ENCODE peak calls at places on chromosomes 3 and 15, in seven cellular contexts. One of them, this sample, is unnamed.

GRCh38 chr3:36429986-36430485 is 49.7 kb downstream of the STAC start:
- DNase-seq in GM06990: no peak
- DNase-seq in Peyer's patch: no peak
- DNase-seq in WTC11: no peak
- DNase-seq in lung: no peak
- DNase-seq in fibroblast of mammary gland: no peak
- DNase-seq in GM12865: no peak
- DNase-seq in this sample: no peak

GRCh38 chr3:136109499-136109898 is 86.6 kb downstream of the MSL2 start:
- DNase-seq in GM06990: peak
- DNase-seq in Peyer's patch: no peak
- DNase-seq in WTC11: no peak
- DNase-seq in lung: no peak
- DNase-seq in fibroblast of mammary gland: no peak
- DNase-seq in GM12865: peak
- DNase-seq in this sample: no peak

GRCh38 chr3:12158387-12159226 is at the start of gene TIMP4:
- DNase-seq in GM06990: no peak
- DNase-seq in Peyer's patch: no peak
- DNase-seq in WTC11: peak
- DNase-seq in lung: no peak
- DNase-seq in fibroblast of mammary gland: peak
- DNase-seq in GM12865: no peak
- DNase-seq in this sample: peak

GRCh38 chr3:94299741-94300140 is 236.9 kb downstream of the NSUN3 start:
- DNase-seq in GM06990: no peak
- DNase-seq in Peyer's patch: no peak
- DNase-seq in WTC11: no peak
- DNase-seq in lung: no peak
- DNase-seq in fibroblast of mammary gland: no peak
- DNase-seq in GM12865: no peak
- DNase-seq in this sample: no peak

GRCh38 chr15:62469478-62469873 is 304.4 kb upstream of the C2CD4B start:
- DNase-seq in GM06990: no peak
- DNase-seq in Peyer's patch: no peak
- DNase-seq in WTC11: no peak
- DNase-seq in lung: peak
- DNase-seq in fibroblast of mammary gland: peak
- DNase-seq in GM12865: no peak
- DNase-seq in this sample: no peak

GRCh38 chr15:48358681-48359152 is 27.5 kb downstream of the DUT start:
- DNase-seq in GM06990: no peak
- DNase-seq in Peyer's patch: no peak
- DNase-seq in WTC11: no peak
- DNase-seq in lung: no peak
- DNase-seq in fibroblast of mammary gland: peak
- DNase-seq in GM12865: peak
- DNase-seq in this sample: no peak

GRCh38 chr15:33032053-33032452 is 162.5 kb downstream of the FMN1 start:
- DNase-seq in GM06990: no peak
- DNase-seq in Peyer's patch: no peak
- DNase-seq in WTC11: no peak
- DNase-seq in lung: no peak
- DNase-seq in fibroblast of mammary gland: peak
- DNase-seq in GM12865: no peak
- DNase-seq in this sample: no peak

GRCh38 chr3:53881691-53882593 is at the start of gene ACTR8:
- DNase-seq in GM06990: peak
- DNase-seq in Peyer's patch: peak
- DNase-seq in WTC11: peak
- DNase-seq in lung: peak
- DNase-seq in fibroblast of mammary gland: peak
- DNase-seq in GM12865: peak
- DNase-seq in this sample: peak

GRCh38 chr3:100263583-100263982 is 2.8 kb downstream of the TBC1D23 start:
- DNase-seq in GM06990: no peak
- DNase-seq in Peyer's patch: no peak
- DNase-seq in WTC11: no peak
- DNase-seq in lung: no peak
- DNase-seq in fibroblast of mammary gland: peak
- DNase-seq in GM12865: no peak
- DNase-seq in this sample: no peak

GRCh38 chr3:4986175-4986610 is 7.0 kb downstream of the BHLHE40 start:
- DNase-seq in GM06990: no peak
- DNase-seq in Peyer's patch: no peak
- DNase-seq in WTC11: no peak
- DNase-seq in lung: no peak
- DNase-seq in fibroblast of mammary gland: peak
- DNase-seq in GM12865: no peak
- DNase-seq in this sample: no peak

GRCh38 chr15:50107591-50108408 is 11.2 kb downstream of the ATP8B4 start:
- DNase-seq in GM06990: peak
- DNase-seq in Peyer's patch: peak
- DNase-seq in WTC11: no peak
- DNase-seq in lung: no peak
- DNase-seq in fibroblast of mammary gland: no peak
- DNase-seq in GM12865: peak
- DNase-seq in this sample: no peak

GRCh38 chr3:152779649-152780048 is 55.3 kb upstream of the P2RY1 start:
- DNase-seq in GM06990: no peak
- DNase-seq in Peyer's patch: no peak
- DNase-seq in WTC11: no peak
- DNase-seq in lung: no peak
- DNase-seq in fibroblast of mammary gland: peak
- DNase-seq in GM12865: no peak
- DNase-seq in this sample: no peak

GRCh38 chr15:52031542-52031941 is 12.5 kb downstream of the MAPK6 start:
- DNase-seq in GM06990: no peak
- DNase-seq in Peyer's patch: no peak
- DNase-seq in WTC11: no peak
- DNase-seq in lung: no peak
- DNase-seq in fibroblast of mammary gland: peak
- DNase-seq in GM12865: no peak
- DNase-seq in this sample: no peak

GRCh38 chr3:24683511-24684384 is 189.1 kb upstream of the THRB start:
- DNase-seq in GM06990: no peak
- DNase-seq in Peyer's patch: no peak
- DNase-seq in WTC11: no peak
- DNase-seq in lung: no peak
- DNase-seq in fibroblast of mammary gland: peak
- DNase-seq in GM12865: peak
- DNase-seq in this sample: peak

GRCh38 chr15:96737408-96737807 is 406.9 kb downstream of the NR2F2 start:
- DNase-seq in GM06990: no peak
- DNase-seq in Peyer's patch: no peak
- DNase-seq in WTC11: no peak
- DNase-seq in lung: no peak
- DNase-seq in fibroblast of mammary gland: no peak
- DNase-seq in GM12865: no peak
- DNase-seq in this sample: no peak

DNA sequence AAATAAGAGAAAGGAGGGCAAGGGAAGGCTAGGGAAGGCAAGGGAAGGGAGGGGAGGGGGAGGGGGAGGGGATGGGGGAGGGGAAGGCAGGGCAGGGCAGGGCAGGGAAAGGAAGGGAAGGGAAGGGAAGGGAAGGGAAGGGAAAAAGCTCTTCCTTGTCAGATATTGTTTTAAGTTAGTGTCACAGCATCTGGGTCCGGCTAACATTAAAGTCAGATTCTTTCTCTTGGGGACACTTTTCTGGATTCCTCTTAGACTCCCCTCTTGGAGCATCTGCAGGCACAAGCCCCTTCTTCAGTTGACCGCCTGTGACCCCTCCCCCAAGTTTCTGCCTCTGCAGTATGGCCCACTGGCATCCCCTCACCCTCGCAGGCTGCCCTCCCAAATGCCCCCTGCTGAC is 26.0 kb downstream of the BFSP2 start:
- DNase-seq in GM06990: peak
- DNase-seq in Peyer's patch: no peak
- DNase-seq in WTC11: no peak
- DNase-seq in lung: no peak
- DNase-seq in fibroblast of mammary gland: no peak
- DNase-seq in GM12865: no peak
- DNase-seq in this sample: no peak
- TF ChIP-seq CTCF in GM06990: no peak
- TF ChIP-seq CTCF in Peyer's patch: no peak
- TF ChIP-seq CTCF in WTC11: no peak
- TF ChIP-seq CTCF in lung: no peak
- TF ChIP-seq CTCF in fibroblast of mammary gland: no peak
- TF ChIP-seq CTCF in GM12865: no peak
- TF ChIP-seq CTCF in this sample: no peak

DNA sequence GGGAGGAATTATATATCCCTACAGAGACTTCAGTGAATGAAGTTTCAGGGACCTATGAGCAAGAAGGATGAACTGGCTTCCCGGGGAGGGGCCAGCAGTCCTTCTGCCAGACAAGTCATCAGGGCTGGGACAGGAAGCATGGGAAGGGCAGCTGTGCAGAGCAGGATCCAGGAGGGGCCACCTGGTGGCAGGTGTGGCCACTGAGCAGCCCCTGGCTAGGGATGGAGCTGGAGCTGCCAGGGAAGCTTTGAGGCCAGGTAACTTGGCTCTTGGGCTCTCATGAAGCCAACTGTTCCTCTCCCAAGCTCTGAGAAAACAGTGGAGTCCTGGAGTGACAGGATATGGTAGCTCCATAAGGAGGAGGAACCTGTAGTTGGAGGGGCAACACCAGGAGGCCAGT is 132.6 kb downstream of the APBA2 start:
- DNase-seq in GM06990: no peak
- DNase-seq in Peyer's patch: no peak
- DNase-seq in WTC11: peak
- DNase-seq in lung: no peak
- DNase-seq in fibroblast of mammary gland: no peak
- DNase-seq in GM12865: no peak
- DNase-seq in this sample: no peak
- TF ChIP-seq CTCF in GM06990: peak
- TF ChIP-seq CTCF in Peyer's patch: no peak
- TF ChIP-seq CTCF in WTC11: no peak
- TF ChIP-seq CTCF in lung: no peak
- TF ChIP-seq CTCF in fibroblast of mammary gland: no peak
- TF ChIP-seq CTCF in GM12865: no peak
- TF ChIP-seq CTCF in this sample: no peak

DNA sequence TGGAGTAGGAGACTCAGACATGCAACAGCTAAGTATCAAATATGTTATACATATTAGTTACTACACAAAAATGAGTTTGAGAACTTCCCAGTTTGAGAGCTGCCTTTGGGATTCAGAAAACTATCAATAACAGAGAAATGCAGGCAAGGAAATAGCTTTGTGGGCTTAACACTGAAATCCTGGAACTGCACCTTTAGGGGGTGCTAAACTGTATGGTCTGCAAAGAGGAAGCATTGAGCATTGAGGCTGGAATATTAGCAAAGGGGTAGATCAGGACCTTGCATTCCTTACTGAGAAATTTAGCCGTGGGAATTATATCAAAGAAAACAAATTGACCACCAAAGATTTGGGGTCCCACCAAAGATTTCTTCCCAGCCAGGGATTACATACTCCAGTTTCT is 580.0 kb downstream of the ZNF385D start:
- DNase-seq in GM06990: no peak
- DNase-seq in Peyer's patch: no peak
- DNase-seq in WTC11: no peak
- DNase-seq in lung: no peak
- DNase-seq in fibroblast of mammary gland: peak
- DNase-seq in GM12865: peak
- DNase-seq in this sample: peak
- TF ChIP-seq CTCF in GM06990: peak
- TF ChIP-seq CTCF in Peyer's patch: no peak
- TF ChIP-seq CTCF in WTC11: peak
- TF ChIP-seq CTCF in lung: no peak
- TF ChIP-seq CTCF in fibroblast of mammary gland: peak
- TF ChIP-seq CTCF in GM12865: peak
- TF ChIP-seq CTCF in this sample: peak

DNA sequence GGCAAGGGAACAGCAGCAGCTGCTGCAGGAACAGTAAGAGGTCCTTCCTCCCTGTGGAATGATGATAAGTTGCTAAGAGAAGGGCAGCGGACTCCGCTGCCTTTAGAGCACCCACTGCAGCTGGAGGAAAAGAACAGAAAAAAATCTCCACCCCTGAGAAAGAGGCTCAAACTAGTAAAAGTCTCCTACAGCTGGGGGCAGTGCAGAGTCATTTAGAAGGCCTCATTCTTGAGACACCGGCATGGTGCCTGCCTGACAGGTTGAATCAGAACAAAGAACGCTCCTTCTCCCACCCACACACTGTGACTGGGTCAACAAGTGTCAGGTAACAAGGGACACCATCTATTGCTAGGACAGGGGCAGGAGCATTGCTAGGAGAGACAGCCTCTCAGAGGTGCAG is 188.4 kb downstream of the ABHD5 start:
- DNase-seq in GM06990: no peak
- DNase-seq in Peyer's patch: no peak
- DNase-seq in WTC11: peak
- DNase-seq in lung: no peak
- DNase-seq in fibroblast of mammary gland: peak
- DNase-seq in GM12865: peak
- DNase-seq in this sample: peak
- TF ChIP-seq CTCF in GM06990: peak
- TF ChIP-seq CTCF in Peyer's patch: no peak
- TF ChIP-seq CTCF in WTC11: peak
- TF ChIP-seq CTCF in lung: no peak
- TF ChIP-seq CTCF in fibroblast of mammary gland: peak
- TF ChIP-seq CTCF in GM12865: peak
- TF ChIP-seq CTCF in this sample: no peak

DNA sequence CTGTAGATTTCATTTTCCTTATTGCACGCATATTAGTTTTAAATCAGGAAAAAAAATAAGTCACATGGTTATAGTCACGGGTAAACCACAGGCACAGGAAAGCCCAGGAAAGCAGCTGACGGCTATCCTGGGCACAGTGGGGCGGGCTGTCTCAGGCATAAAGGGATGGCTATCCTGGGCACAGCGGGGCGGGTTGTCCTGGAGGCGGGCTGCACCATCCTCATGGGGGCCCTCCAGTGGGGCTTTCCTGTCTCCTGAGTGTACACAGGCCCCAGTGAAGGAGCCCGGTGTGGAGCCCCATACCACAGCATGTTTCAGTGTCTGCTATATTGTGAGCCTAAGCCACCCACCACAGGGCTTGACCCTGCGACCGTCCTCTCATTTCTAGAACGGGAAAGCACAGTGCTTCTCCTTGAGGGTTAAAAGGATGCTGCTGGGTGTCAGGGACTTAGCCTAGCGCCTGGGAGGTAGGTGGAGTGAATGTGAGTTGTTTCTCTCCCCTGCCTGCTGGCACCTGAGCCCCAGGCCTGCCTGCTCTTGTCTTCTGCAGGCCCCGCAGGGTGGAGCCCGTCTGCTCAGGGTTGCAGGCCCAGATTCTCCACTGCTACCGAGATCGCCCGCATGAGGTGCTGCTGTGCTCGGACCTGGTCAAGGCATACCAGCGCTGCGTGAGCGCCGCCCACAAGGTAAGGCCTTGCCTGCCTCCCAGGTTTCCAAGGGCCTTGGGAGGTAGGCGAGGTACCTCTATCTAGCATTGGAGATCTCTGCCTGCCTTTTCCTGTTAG is 25.9 kb upstream of the PLXNA1 start:
- DNase-seq in GM06990: no peak
- DNase-seq in Peyer's patch: no peak
- DNase-seq in WTC11: peak
- DNase-seq in lung: no peak
- DNase-seq in fibroblast of mammary gland: no peak
- DNase-seq in GM12865: no peak
- DNase-seq in this sample: no peak
- TF ChIP-seq CTCF in GM06990: no peak
- TF ChIP-seq CTCF in Peyer's patch: no peak
- TF ChIP-seq CTCF in WTC11: no peak
- TF ChIP-seq CTCF in lung: no peak
- TF ChIP-seq CTCF in fibroblast of mammary gland: no peak
- TF ChIP-seq CTCF in GM12865: no peak
- TF ChIP-seq CTCF in this sample: no peak